ENCODE peak calls at places on chromosomes 12 and 14, in nine cellular contexts. P is Peyer's patch, A is heart left ventricle, R is endothelial cell of umbilical vein, D is body of pancreas, T is ovary, L is IMR-90, K is stomach, J is adrenal gland. M is an unnamed sample. For H3K4me1, the result is how much of the 10 kb centered on the place peaks cover.

GRCh38 chr12:116534341-116535121 is 24.6 kb upstream of the MAP1LC3B2 start:
- DNase-seq in P (no peak), A (no peak), R (peak), D (peak), T (no peak), L (peak), K (no peak), J (peak), M (no peak)

GRCh38 chr12:68521321-68521839 is 89.3 kb upstream of the RAP1B start:
- DNase-seq in P (no peak), A (no peak), R (peak), D (no peak), T (no peak), L (peak), K (no peak), J (no peak), M (no peak)

GRCh38 chr12:64392221-64392620 is 1.7 kb upstream of the C12orf56 start:
- DNase-seq in P (no peak), A (no peak), R (peak), D (no peak), T (no peak), L (peak), K (no peak), J (no peak), M (no peak)

GRCh38 chr12:27335364-27336145 is 2.9 kb downstream of the BMAL2 start:
- DNase-seq in P (no peak), A (no peak), R (no peak), D (no peak), T (no peak), L (no peak), K (no peak), J (no peak), M (no peak)

GRCh38 chr14:31898835-31899528 is 178.1 kb upstream of the ARHGAP5 start:
- DNase-seq in P (no peak), A (no peak), R (no peak), D (no peak), T (no peak), L (no peak), K (no peak), J (no peak), M (no peak)

GRCh38 chr12:114911196-114911595 is 227.2 kb upstream of the TBX3 start:
- DNase-seq in P (no peak), A (no peak), R (no peak), D (no peak), T (no peak), L (no peak), K (no peak), J (no peak), M (no peak)

GRCh38 chr12:42284876-42285275 is 41.0 kb downstream of the ZCRB1 start:
- DNase-seq in P (no peak), A (no peak), R (no peak), D (no peak), T (no peak), L (peak), K (no peak), J (no peak), M (no peak)

GRCh38 chr12:89461649-89462612 is 62.7 kb downstream of the GALNT4 start:
- DNase-seq in P (no peak), A (no peak), R (peak), D (no peak), T (no peak), L (peak), K (no peak), J (no peak), M (no peak)

GRCh38 chr12:108193922-108194321 is 64.8 kb downstream of the WSCD2 start:
- DNase-seq in P (no peak), A (no peak), R (peak), D (peak), T (no peak), L (peak), K (no peak), J (peak), M (no peak)

GRCh38 chr12:34327671-34328070 is 305.4 kb downstream of the ALG10 start:
- DNase-seq in P (no peak), A (no peak), R (no peak), D (no peak), T (no peak), L (no peak), K (no peak), J (no peak), M (no peak)

GRCh38 chr12:15605886-15606590 is 183.2 kb downstream of the EPS8 start:
- DNase-seq in P (no peak), A (no peak), R (peak), D (no peak), T (no peak), L (no peak), K (no peak), J (no peak), M (no peak)

GRCh38 chr12:6235499-6235898 is 35.3 kb downstream of the CD9 start:
- DNase-seq in P (peak), A (no peak), R (peak), D (peak), T (no peak), L (no peak), K (peak), J (peak), M (no peak)

GRCh38 chr12:115569694-115570093 is 707.8 kb downstream of the MED13L start:
- DNase-seq in P (no peak), A (no peak), R (no peak), D (no peak), T (no peak), L (no peak), K (no peak), J (no peak), M (no peak)

GRCh38 chr12:54036620-54037359 is 3.9 kb downstream of the HOXC5 start:
- DNase-seq in P (no peak), A (no peak), R (no peak), D (no peak), T (peak), L (no peak), K (no peak), J (peak), M (no peak)

GRCh38 chr12:75961878-75962277 is 69.7 kb downstream of the PHLDA1 start:
- DNase-seq in P (no peak), A (no peak), R (no peak), D (no peak), T (no peak), L (no peak), K (no peak), J (no peak), M (no peak)

GRCh38 chr14:22895402-22895801 is 12.4 kb downstream of the REM2 start:
- DNase-seq in P (no peak), A (no peak), R (no peak), D (no peak), T (no peak), L (no peak), K (no peak), J (no peak), M (no peak)

GRCh38 chr12:15220961-15221885 is at the start of gene RERG:
- DNase-seq in P (peak), A (peak), R (peak), D (peak), T (peak), L (peak), K (peak), J (peak), M (peak)

GRCh38 chr14:23521785-23522640 is 29.6 kb downstream of the ZFHX2 start:
- DNase-seq in P (no peak), A (no peak), R (no peak), D (no peak), T (no peak), L (no peak), K (no peak), J (no peak), M (no peak)

GRCh38 chr12:102905229-102905628 is 11.8 kb downstream of the PAH start:
- DNase-seq in P (no peak), A (no peak), R (no peak), D (no peak), T (no peak), L (no peak), K (no peak), J (no peak), M (no peak)

GRCh38 chr12:9741726-9742125 is 8.8 kb upstream of the CLECL1 start:
- DNase-seq in P (no peak), A (no peak), R (no peak), D (no peak), T (no peak), L (no peak), K (peak), J (no peak), M (no peak)

GRCh38 chr12:115912440-115912839 is 365.1 kb downstream of the MED13L start:
- DNase-seq in P (no peak), A (no peak), R (no peak), D (no peak), T (no peak), L (no peak), K (no peak), J (no peak), M (no peak)

GRCh38 chr14:40269436-40269835 is 837.2 kb upstream of the FBXO33 start:
- DNase-seq in P (no peak), A (no peak), R (no peak), D (no peak), T (no peak), L (no peak), K (no peak), J (no peak), M (no peak)

GRCh38 chr12:96422192-96422591 is 22.0 kb upstream of the CDK17 start:
- DNase-seq in P (no peak), A (no peak), R (peak), D (no peak), T (no peak), L (peak), K (no peak), J (no peak), M (no peak)

GRCh38 chr12:100128509-100128908 is 14.2 kb downstream of the BLTP3B start:
- DNase-seq in P (no peak), A (peak), R (peak), D (peak), T (no peak), L (peak), K (no peak), J (no peak), M (no peak)

GRCh38 chr14:74921053-74921620 is 1.9 kb downstream of the RPS6KL1 start:
- DNase-seq in P (no peak), A (no peak), R (no peak), D (no peak), T (no peak), L (no peak), K (no peak), J (no peak), M (no peak)

GRCh38 chr14:37894463-37894862 is 299.0 kb downstream of the TTC6 start:
- DNase-seq in P (no peak), A (no peak), R (no peak), D (no peak), T (no peak), L (no peak), K (no peak), J (no peak), M (no peak)

GRCh38 chr12:14854586-14855163 is 11.3 kb upstream of the ART4 start:
- DNase-seq in P (no peak), A (no peak), R (peak), D (no peak), T (no peak), L (peak), K (no peak), J (no peak), M (no peak)

GRCh38 chr12:47722136-47722834 is 3.0 kb downstream of the ENDOU start:
- DNase-seq in P (peak), A (no peak), R (no peak), D (no peak), T (peak), L (no peak), K (no peak), J (no peak), M (no peak)

GRCh38 chr12:47718531-47718930 is 6.8 kb downstream of the ENDOU start:
- DNase-seq in P (no peak), A (no peak), R (no peak), D (no peak), T (no peak), L (no peak), K (no peak), J (no peak), M (no peak)

GRCh38 chr12:47725091-47725772 is at the start of gene ENDOU:
- DNase-seq in P (peak), A (no peak), R (no peak), D (no peak), T (peak), L (no peak), K (no peak), J (no peak), M (no peak)

GRCh38 chr12:47722926-47723631 is 2.2 kb downstream of the ENDOU start:
- DNase-seq in P (peak), A (no peak), R (no peak), D (no peak), T (peak), L (no peak), K (no peak), J (no peak), M (no peak)

GRCh38 chr12:47721431-47721973 is 3.8 kb downstream of the ENDOU start:
- DNase-seq in P (peak), A (no peak), R (no peak), D (no peak), T (peak), L (no peak), K (no peak), J (no peak), M (no peak)
- H3K4me1 ChIP-seq in P (under half), A (under half), R (under half), D (under half), T (under half), L (under half), K (under half), J (under half), M (under half)

GRCh38 chr14:92964124-92965109 is 41.5 kb downstream of the CHGA start:
- DNase-seq in P (no peak), A (no peak), R (no peak), D (no peak), T (no peak), L (no peak), K (no peak), J (no peak), M (no peak)
- H3K27ac ChIP-seq in P (peak), A (peak), R (no peak), D (peak), T (no peak), L (no peak), K (peak), J (no peak), M (no peak)

DNA sequence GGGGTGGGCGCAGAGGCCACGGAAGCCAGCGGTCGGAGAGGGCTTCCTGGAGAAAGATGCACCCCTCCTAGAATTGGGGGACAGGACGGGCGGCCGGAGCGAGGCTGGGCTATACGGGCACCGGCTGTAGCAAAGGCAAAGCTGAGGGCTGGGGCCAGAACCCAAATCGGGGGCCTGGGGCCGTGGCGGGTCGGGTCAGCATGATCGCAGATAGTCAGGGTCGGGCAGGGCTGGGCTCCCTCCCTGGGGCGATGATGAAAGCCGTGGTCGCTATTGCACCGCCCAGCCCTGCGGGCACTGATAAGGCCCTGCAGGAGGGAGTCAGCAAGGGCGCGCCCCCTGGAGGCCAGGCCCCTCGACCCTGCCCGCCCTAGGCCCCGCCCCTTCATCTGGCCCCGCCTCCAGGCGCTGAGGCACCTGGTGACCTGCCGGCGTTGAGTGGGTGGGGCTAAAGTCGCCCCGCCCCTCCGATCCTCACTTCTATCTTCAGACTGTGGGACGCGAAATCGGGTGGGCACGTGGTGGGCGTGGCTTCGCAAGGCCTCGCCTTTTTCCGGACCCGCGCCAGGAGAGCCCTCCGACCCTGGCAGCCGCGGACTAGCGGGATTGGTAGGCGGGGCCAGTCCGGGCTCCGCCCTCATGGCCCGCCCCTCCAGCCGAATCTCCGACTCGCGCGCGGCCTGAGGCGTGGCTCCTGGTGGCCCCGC is 421 bp upstream of the SH2B3 start:
- DNase-seq in P (peak), A (peak), R (peak), D (peak), T (peak), L (peak), K (peak), J (peak), M (peak)
- TF ChIP-seq POLR2A in P (no peak), A (no peak), R (no peak), D (peak), T (peak), L (no peak), K (no peak), J (no peak), M (no peak)

GRCh38 chr12:13133886-13134285 is 30.4 kb upstream of the GSG1 start:
- DNase-seq in P (no peak), A (no peak), R (no peak), D (no peak), T (no peak), L (no peak), K (no peak), J (no peak), M (no peak)
- H3K4me1 ChIP-seq in P (under half), A (under half), R (under half), D (under half), T (under half), L (under half), K (under half), J (under half), M (under half)